ENCODE peak calls at places on chromosomes 7 and 10, in four cellular contexts. One of them, this sample, is unnamed.

GRCh38 chr10:78372806-78373205 is 339.1 kb downstream of the RPS24 start:
- DNase-seq in K562: no peak
- DNase-seq in H1: no peak
- DNase-seq in A549: no peak
- DNase-seq in this sample: no peak

GRCh38 chr7:157113607-157114006 is 25.1 kb upstream of the UBE3C start:
- DNase-seq in K562: no peak
- DNase-seq in H1: no peak
- DNase-seq in A549: no peak
- DNase-seq in this sample: no peak

GRCh38 chr7:119964640-119965542 is 308.1 kb upstream of the KCND2 start:
- DNase-seq in K562: no peak
- DNase-seq in H1: no peak
- DNase-seq in A549: no peak
- DNase-seq in this sample: no peak

GRCh38 chr10:75261813-75262725 is 26.3 kb upstream of the COMTD1 start:
- DNase-seq in K562: no peak
- DNase-seq in H1: no peak
- DNase-seq in A549: no peak
- DNase-seq in this sample: peak

GRCh38 chr7:94301024-94301588 is 93.6 kb upstream of the COL1A2 start:
- DNase-seq in K562: peak
- DNase-seq in H1: peak
- DNase-seq in A549: peak
- DNase-seq in this sample: peak

GRCh38 chr7:29254663-29255062 is 60.1 kb downstream of the CHN2 start:
- DNase-seq in K562: no peak
- DNase-seq in H1: no peak
- DNase-seq in A549: peak
- DNase-seq in this sample: no peak

GRCh38 chr10:71501402-71501801 is 104.7 kb downstream of the CDH23 start:
- DNase-seq in K562: no peak
- DNase-seq in H1: no peak
- DNase-seq in A549: no peak
- DNase-seq in this sample: no peak

GRCh38 chr7:144812379-144813283 is 23.2 kb downstream of the TPK1 start:
- DNase-seq in K562: no peak
- DNase-seq in H1: no peak
- DNase-seq in A549: no peak
- DNase-seq in this sample: no peak

GRCh38 chr10:70114902-70115301 is 17.7 kb downstream of the AIFM2 start:
- DNase-seq in K562: peak
- DNase-seq in H1: no peak
- DNase-seq in A549: peak
- DNase-seq in this sample: no peak

GRCh38 chr7:80078159-80078731 is 56.4 kb upstream of the GNAI1 start:
- DNase-seq in K562: no peak
- DNase-seq in H1: no peak
- DNase-seq in A549: no peak
- DNase-seq in this sample: no peak

GRCh38 chr7:44470080-44470479 is 20.4 kb downstream of the NUDCD3 start:
- DNase-seq in K562: no peak
- DNase-seq in H1: no peak
- DNase-seq in A549: no peak
- DNase-seq in this sample: no peak

GRCh38 chr7:28520074-28521015 is 108.0 kb downstream of the CREB5 start:
- DNase-seq in K562: no peak
- DNase-seq in H1: no peak
- DNase-seq in A549: no peak
- DNase-seq in this sample: no peak

GRCh38 chr7:46834921-46835320 is 747.0 kb downstream of the TNS3 start:
- DNase-seq in K562: no peak
- DNase-seq in H1: no peak
- DNase-seq in A549: no peak
- DNase-seq in this sample: no peak

GRCh38 chr7:27119412-27119911 is 11.1 kb downstream of the HOXA4 start:
- DNase-seq in K562: no peak
- DNase-seq in H1: no peak
- DNase-seq in A549: no peak
- DNase-seq in this sample: no peak

GRCh38 chr10:48316236-48316635 is 9.8 kb downstream of the MAPK8 start:
- DNase-seq in K562: no peak
- DNase-seq in H1: no peak
- DNase-seq in A549: no peak
- DNase-seq in this sample: no peak

GRCh38 chr7:136964347-136964746 is 95.9 kb downstream of the CHRM2 start:
- DNase-seq in K562: no peak
- DNase-seq in H1: no peak
- DNase-seq in A549: no peak
- DNase-seq in this sample: no peak

GRCh38 chr10:14146501-14146900 is 184.2 kb downstream of the FRMD4A start:
- DNase-seq in K562: no peak
- DNase-seq in H1: no peak
- DNase-seq in A549: no peak
- DNase-seq in this sample: no peak

GRCh38 chr10:11157292-11158052 is 139.8 kb downstream of the CELF2 start:
- DNase-seq in K562: no peak
- DNase-seq in H1: no peak
- DNase-seq in A549: no peak
- DNase-seq in this sample: no peak

GRCh38 chr10:128049226-128050010 is 76.8 kb downstream of the MKI67 start:
- DNase-seq in K562: no peak
- DNase-seq in H1: no peak
- DNase-seq in A549: no peak
- DNase-seq in this sample: no peak

GRCh38 chr10:44293306-44293778 is 91.6 kb downstream of the CXCL12 start:
- DNase-seq in K562: no peak
- DNase-seq in H1: no peak
- DNase-seq in A549: no peak
- DNase-seq in this sample: no peak
- H3K4me3 ChIP-seq in K562: no peak
- H3K4me3 ChIP-seq in H1: peak
- H3K4me3 ChIP-seq in A549: no peak
- H3K4me3 ChIP-seq in this sample: no peak

GRCh38 chr7:20404371-20404770 is 73.7 kb downstream of the ITGB8 start:
- DNase-seq in K562: no peak
- DNase-seq in H1: no peak
- DNase-seq in A549: no peak
- DNase-seq in this sample: no peak
- TF ChIP-seq PHF8 in K562: no peak
- TF ChIP-seq PHF8 in H1: no peak
- TF ChIP-seq PHF8 in A549: no peak
- TF ChIP-seq PHF8 in this sample: no peak

GRCh38 chr7:805261-805660 is 27.0 kb upstream of the SUN1 start:
- DNase-seq in K562: no peak
- DNase-seq in H1: no peak
- DNase-seq in A549: no peak
- DNase-seq in this sample: no peak
- H3K4me3 ChIP-seq in K562: no peak
- H3K4me3 ChIP-seq in H1: no peak
- H3K4me3 ChIP-seq in A549: no peak
- H3K4me3 ChIP-seq in this sample: no peak

GRCh38 chr10:110407301-110408170 is 90.2 kb upstream of the DUSP5 start:
- DNase-seq in K562: no peak
- DNase-seq in H1: no peak
- DNase-seq in A549: no peak
- DNase-seq in this sample: no peak
- TF ChIP-seq PHF8 in K562: no peak
- TF ChIP-seq PHF8 in H1: no peak
- TF ChIP-seq PHF8 in A549: no peak
- TF ChIP-seq PHF8 in this sample: no peak

GRCh38 chr7:7612519-7612918 is 28.0 kb upstream of the UMAD1 start:
- DNase-seq in K562: no peak
- DNase-seq in H1: no peak
- DNase-seq in A549: no peak
- DNase-seq in this sample: no peak

GRCh38 chr7:7607010-7607409 is 33.5 kb upstream of the UMAD1 start:
- DNase-seq in K562: no peak
- DNase-seq in H1: no peak
- DNase-seq in A549: no peak
- DNase-seq in this sample: no peak

GRCh38 chr7:7614066-7614738 is 26.4 kb upstream of the UMAD1 start:
- DNase-seq in K562: no peak
- DNase-seq in H1: no peak
- DNase-seq in A549: no peak
- DNase-seq in this sample: no peak

GRCh38 chr7:7613210-7613609 is 27.3 kb upstream of the UMAD1 start:
- DNase-seq in K562: no peak
- DNase-seq in H1: no peak
- DNase-seq in A549: no peak
- DNase-seq in this sample: no peak

GRCh38 chr7:7609330-7609729 is 31.2 kb upstream of the UMAD1 start:
- DNase-seq in K562: no peak
- DNase-seq in H1: no peak
- DNase-seq in A549: no peak
- DNase-seq in this sample: no peak
- H3K4me3 ChIP-seq in K562: no peak
- H3K4me3 ChIP-seq in H1: no peak
- H3K4me3 ChIP-seq in A549: no peak
- H3K4me3 ChIP-seq in this sample: no peak

DNA sequence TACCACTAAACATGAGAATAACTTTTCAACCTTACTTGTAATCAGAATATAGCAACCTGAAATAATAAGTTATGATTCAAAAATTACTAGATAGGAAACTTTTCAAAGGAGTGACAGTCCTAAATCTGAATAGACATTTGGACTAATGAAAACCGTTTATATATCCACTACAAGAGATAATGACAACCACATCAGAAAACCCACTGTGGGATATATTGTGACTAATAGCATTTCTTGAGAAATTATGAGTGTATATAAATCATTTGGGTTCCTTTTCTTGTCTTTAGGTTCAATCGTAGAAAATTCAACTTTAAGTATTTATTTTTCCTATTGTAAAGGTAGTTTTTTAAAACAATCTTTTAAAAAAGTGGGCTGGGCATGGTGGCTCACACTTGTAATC is 170.2 kb upstream of the PRSS58 start:
- DNase-seq in K562: no peak
- DNase-seq in H1: no peak
- DNase-seq in A549: no peak
- DNase-seq in this sample: no peak
- TF ChIP-seq PHF8 in K562: no peak
- TF ChIP-seq PHF8 in H1: no peak
- TF ChIP-seq PHF8 in A549: no peak
- TF ChIP-seq PHF8 in this sample: no peak

GRCh38 chr10:80472234-80473095 is 18.4 kb downstream of the TSPAN14 start:
- DNase-seq in K562: no peak
- DNase-seq in H1: no peak
- DNase-seq in A549: peak
- DNase-seq in this sample: no peak
- H3K4me3 ChIP-seq in K562: no peak
- H3K4me3 ChIP-seq in H1: no peak
- H3K4me3 ChIP-seq in A549: peak
- H3K4me3 ChIP-seq in this sample: no peak

GRCh38 chr10:93542358-93542791 is 24.1 kb upstream of the FFAR4 start:
- DNase-seq in K562: peak
- DNase-seq in H1: no peak
- DNase-seq in A549: peak
- DNase-seq in this sample: no peak
- TF ChIP-seq PHF8 in K562: no peak
- TF ChIP-seq PHF8 in H1: no peak
- TF ChIP-seq PHF8 in A549: no peak
- TF ChIP-seq PHF8 in this sample: no peak

This sample was measured in HepG2.